ENCODE peak calls at places on chromosome 6, in four cellular contexts. S, I, L and T are unnamed samples.

GRCh38 chr6:167140589-167141474 is 16.9 kb downstream of the GPR31 start:
- DNase-seq in S (peak; percentile 37), I (no peak), L (no peak), T (no peak)

GRCh38 chr6:166563200-166563599 is 23.3 kb downstream of the RAMACL start:
- DNase-seq in S (no peak), I (no peak), L (no peak), T (no peak)

GRCh38 chr6:32113386-32114352 is 4.5 kb upstream of the TNXB start:
- DNase-seq in S (peak; percentile 33), I (peak; percentile 96), L (peak; percentile 95), T (peak; percentile 86)

GRCh38 chr6:114354482-114354881 is 11.7 kb upstream of the HS3ST5 start:
- DNase-seq in S (no peak), I (no peak), L (no peak), T (no peak)

GRCh38 chr6:108616544-108616943 is 55.8 kb downstream of the FOXO3 start:
- DNase-seq in S (no peak), I (no peak), L (no peak), T (no peak)

GRCh38 chr6:35183935-35184334 is 29.8 kb upstream of the SCUBE3 start:
- DNase-seq in S (no peak), I (no peak), L (no peak), T (no peak)

GRCh38 chr6:26502169-26502568 is 2.1 kb downstream of the BTN1A1 start:
- DNase-seq in S (peak; percentile 35), I (no peak), L (no peak), T (no peak)

GRCh38 chr6:106560966-106561740 is 68.1 kb downstream of the RTN4IP1 start:
- DNase-seq in S (no peak), I (peak; percentile 86), L (no peak), T (no peak)

GRCh38 chr6:42110683-42111082 is 31.7 kb downstream of the C6orf132 start:
- DNase-seq in S (no peak), I (no peak), L (no peak), T (no peak)

GRCh38 chr6:22828179-22829062 is 259.1 kb downstream of the HDGFL1 start:
- DNase-seq in S (no peak), I (no peak), L (no peak), T (no peak)

DNA sequence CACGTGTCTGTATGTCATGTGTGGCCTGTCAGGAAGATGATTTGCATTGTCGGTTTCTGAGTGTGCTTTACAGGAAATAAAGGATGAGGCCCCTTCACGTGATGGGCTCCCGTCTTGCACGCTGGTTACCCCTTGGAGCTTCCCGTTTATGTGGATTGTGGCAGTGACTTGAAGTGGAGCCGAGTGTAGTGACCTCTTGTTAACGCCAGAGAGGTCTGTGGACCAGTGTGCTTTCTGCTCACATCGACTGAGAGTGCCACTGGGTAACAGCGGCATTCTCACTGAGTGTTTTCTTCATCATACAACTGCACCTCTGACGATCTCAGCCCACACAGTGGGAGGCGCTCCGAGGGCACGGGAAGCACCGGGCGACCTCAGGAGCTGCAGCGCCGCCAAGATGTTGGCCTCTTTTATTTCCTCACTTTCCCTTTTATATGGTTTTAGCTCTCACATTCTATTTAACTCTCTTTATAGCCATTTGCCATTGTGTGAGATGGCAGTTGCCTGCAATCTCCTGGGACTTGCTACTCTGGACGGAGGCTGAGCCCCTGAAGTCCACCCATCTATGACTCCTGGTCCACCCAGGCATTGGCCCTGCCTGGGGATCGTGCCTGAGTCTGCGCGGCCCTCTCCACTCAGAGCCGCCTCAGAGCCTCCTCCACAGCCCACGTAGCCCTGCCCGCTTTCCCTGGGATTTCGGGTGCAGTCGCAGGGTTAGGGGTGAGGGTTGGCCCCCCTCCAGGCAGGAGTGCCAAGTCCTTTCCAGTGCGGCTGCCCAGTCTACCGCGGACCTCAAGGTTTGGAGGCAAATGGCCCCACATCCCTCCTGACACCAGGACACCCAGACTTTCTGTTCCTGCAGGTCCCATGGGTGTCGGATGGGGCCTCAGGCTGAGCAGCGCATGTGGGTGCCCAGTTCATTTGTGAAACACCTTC is 238.9 kb downstream of the ERMARD start:
- DNase-seq in S (peak; percentile 20), I (no peak), L (peak; percentile 10), T (no peak)
- TF ChIP-seq CTCF in S (no peak), I (no peak), L (no peak), T (no peak)

GRCh38 chr6:143332153-143332845 is 118.2 kb downstream of the ADAT2 start:
- DNase-seq in S (no peak), I (no peak), L (no peak), T (no peak)
- TF ChIP-seq CTCF in S (no peak), I (no peak), L (no peak), T (no peak)

DNA sequence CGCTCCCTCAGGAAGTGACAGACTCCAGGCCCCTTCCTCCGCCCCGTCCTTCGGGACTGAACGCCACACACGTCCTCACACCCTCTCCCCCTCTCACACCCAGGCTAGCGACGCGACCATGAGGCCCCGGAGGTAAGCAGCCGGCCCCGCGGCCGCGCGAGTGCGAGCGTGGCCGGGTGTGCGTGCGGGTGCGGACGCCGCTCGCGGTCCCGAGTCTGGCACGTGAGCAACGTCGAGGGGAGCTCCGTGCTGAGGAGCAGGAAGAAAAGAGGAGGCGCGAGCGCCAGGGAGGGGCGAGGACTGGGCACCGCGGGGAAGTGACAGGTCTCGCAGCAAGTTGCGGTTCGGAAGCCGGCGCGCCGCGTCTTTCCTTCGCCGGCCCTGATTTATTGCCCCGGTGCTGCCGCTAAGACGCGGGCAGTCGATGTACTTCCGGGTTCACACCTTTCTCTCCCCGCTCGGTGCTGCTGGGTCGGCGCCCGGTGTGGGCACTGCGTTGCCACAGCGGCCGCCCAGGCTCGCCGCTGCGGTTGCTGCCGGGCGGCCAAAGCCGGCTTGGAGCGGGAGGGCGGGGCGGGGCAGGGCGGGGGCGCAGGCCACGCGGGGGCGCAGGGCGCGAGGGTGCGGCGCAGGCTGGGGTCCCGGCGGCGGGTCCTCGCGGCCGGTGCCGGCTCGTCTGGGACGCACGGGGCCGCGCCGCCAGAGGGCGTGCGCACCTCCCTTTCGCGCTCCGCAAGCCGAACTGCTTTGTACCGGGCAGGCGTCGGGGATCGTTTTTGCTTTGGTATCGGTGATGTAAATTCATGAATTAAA is 15.8 kb upstream of the LIN28B start:
- DNase-seq in S (no peak), I (no peak), L (no peak), T (peak; percentile 63)
- TF ChIP-seq CTCF in S (no peak), I (peak; percentile 29), L (no peak), T (peak; percentile 57)

GRCh38 chr6:82372656-82373055 is 9.0 kb downstream of the TPBG start:
- DNase-seq in S (no peak), I (no peak), L (no peak), T (no peak)

GRCh38 chr6:82370788-82371187 is 7.2 kb downstream of the TPBG start:
- DNase-seq in S (no peak), I (no peak), L (no peak), T (no peak)

GRCh38 chr6:82371799-82372508 is 8.3 kb downstream of the TPBG start:
- DNase-seq in S (no peak), I (no peak), L (no peak), T (no peak)

GRCh38 chr6:82376636-82377035 is 13.0 kb downstream of the TPBG start:
- DNase-seq in S (no peak), I (no peak), L (no peak), T (no peak)

DNA sequence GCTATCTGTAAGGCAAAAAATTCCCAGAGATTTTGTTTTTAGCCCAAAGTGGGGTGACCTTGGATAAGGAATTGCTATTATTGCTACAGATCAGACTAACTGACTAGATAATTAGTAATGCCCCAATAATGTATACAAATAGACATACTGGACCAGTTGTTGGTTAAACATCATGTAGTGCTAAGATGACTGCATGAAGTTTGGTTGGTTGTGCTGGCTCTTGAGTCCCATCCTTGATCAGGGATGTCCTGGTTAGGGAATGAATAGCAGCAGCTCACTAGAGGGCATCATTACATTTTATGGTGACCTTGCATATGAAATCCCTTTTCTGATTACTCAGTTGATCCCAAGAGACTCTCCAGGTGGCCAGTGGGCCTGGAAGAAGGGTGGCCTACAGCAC is 10.9 kb downstream of the TPBG start:
- DNase-seq in S (no peak), I (no peak), L (no peak), T (no peak)
- TF ChIP-seq CTCF in S (no peak), I (no peak), L (no peak), T (no peak)

GRCh38 chr6:120141601-120142000 is 792.0 kb upstream of the MAN1A1 start:
- DNase-seq in S (no peak), I (no peak), L (no peak), T (no peak)

GRCh38 chr6:120147218-120147871 is 797.8 kb upstream of the MAN1A1 start:
- DNase-seq in S (no peak), I (no peak), L (no peak), T (no peak)
- TF ChIP-seq CTCF in S (no peak), I (no peak), L (no peak), T (no peak)

GRCh38 chr6:43773050-43773956 is 3.3 kb downstream of the VEGFA start:
- DNase-seq in S (peak; percentile 29), I (no peak), L (peak; percentile 41), T (peak; percentile 87)
- TF ChIP-seq CTCF in S (peak; percentile 36), I (peak; percentile 62), L (peak; percentile 60), T (peak; percentile 77)